ENCODE peak calls at places on chromosomes 7 and 10, in six cellular contexts. W, L, X, D, Z and K are unnamed samples.

GRCh38 chr10:5476918-5477525 is 22.3 kb downstream of the CALML5 start:
- DNase-seq in W (no peak), L (no peak), X (peak; percentile 48), D (no peak), Z (no peak), K (no peak)

GRCh38 chr10:124665980-124666379 is 78.2 kb downstream of the FAM53B start:
- DNase-seq in W (no peak), L (no peak), X (no peak), D (no peak), Z (no peak), K (no peak)

GRCh38 chr10:22959292-22959691 is 31.4 kb downstream of the ARMC3 start:
- DNase-seq in W (no peak), L (no peak), X (no peak), D (no peak), Z (no peak), K (no peak)

GRCh38 chr10:53898532-53898931 is 902.5 kb downstream of the PCDH15 start:
- DNase-seq in W (no peak), L (no peak), X (no peak), D (no peak), Z (no peak), K (no peak)

GRCh38 chr7:84274029-84274638 is 79.5 kb upstream of the SEMA3A start:
- DNase-seq in W (no peak), L (no peak), X (no peak), D (no peak), Z (no peak), K (no peak)

GRCh38 chr7:17311952-17312351 is 13.5 kb downstream of the AHR start:
- DNase-seq in W (no peak), L (no peak), X (no peak), D (no peak), Z (no peak), K (no peak)

GRCh38 chr10:91462423-91462822 is 52.3 kb downstream of the HECTD2 start:
- DNase-seq in W (no peak), L (no peak), X (no peak), D (no peak), Z (no peak), K (no peak)

GRCh38 chr7:117862378-117862777 is 10.9 kb downstream of the CTTNBP2 start:
- DNase-seq in W (no peak), L (no peak), X (no peak), D (no peak), Z (no peak), K (no peak)

GRCh38 chr7:115096262-115096661 is 174.4 kb downstream of the MDFIC start:
- DNase-seq in W (no peak), L (no peak), X (no peak), D (no peak), Z (no peak), K (no peak)

GRCh38 chr7:69962856-69963149 is 364.5 kb downstream of the AUTS2 start:
- DNase-seq in W (no peak), L (no peak), X (no peak), D (no peak), Z (no peak), K (no peak)

GRCh38 chr7:134948736-134949135 is 37.6 kb upstream of the AGBL3 start:
- DNase-seq in W (no peak), L (no peak), X (no peak), D (no peak), Z (no peak), K (no peak)

GRCh38 chr10:84214046-84214572 is 11.2 kb downstream of the LRIT2 start:
- DNase-seq in W (no peak), L (no peak), X (no peak), D (no peak), Z (no peak), K (no peak)

GRCh38 chr7:74371381-74372059 is 82.2 kb upstream of the GTF2IRD1 start:
- DNase-seq in W (no peak), L (no peak), X (no peak), D (peak; percentile 7), Z (no peak), K (peak; percentile 66)

GRCh38 chr10:35626971-35627507 is 15.1 kb downstream of the FZD8 start:
- DNase-seq in W (no peak), L (no peak), X (no peak), D (no peak), Z (no peak), K (no peak)

GRCh38 chr7:18320422-18320821 is 175.1 kb upstream of the HDAC9 start:
- DNase-seq in W (no peak), L (no peak), X (no peak), D (no peak), Z (no peak), K (no peak)

GRCh38 chr7:75966209-75966961 is 28.0 kb downstream of the TMEM120A start:
- DNase-seq in W (peak; percentile 80), L (no peak), X (peak; percentile 94), D (no peak), Z (peak; percentile 35), K (no peak)

GRCh38 chr7:1176891-1177373 is 16.9 kb upstream of the ZFAND2A start:
- DNase-seq in W (no peak), L (no peak), X (no peak), D (peak; percentile 72), Z (no peak), K (peak; percentile 88)

GRCh38 chr7:158263110-158263963 is 324.3 kb downstream of the PTPRN2 start:
- DNase-seq in W (no peak), L (no peak), X (peak; percentile 48), D (no peak), Z (no peak), K (peak; percentile 31)

GRCh38 chr7:7612519-7612918 is 28.0 kb upstream of the UMAD1 start:
- DNase-seq in W (no peak), L (no peak), X (no peak), D (no peak), Z (no peak), K (no peak)

GRCh38 chr7:103990991-103991390 is 1.5 kb upstream of the RELN start:
- DNase-seq in W (no peak), L (no peak), X (no peak), D (no peak), Z (no peak), K (no peak)

GRCh38 chr7:1665721-1666250 is 4.3 kb upstream of the ELFN1 start:
- DNase-seq in W (peak; percentile 57), L (no peak), X (peak; percentile 46), D (no peak), Z (no peak), K (no peak)

GRCh38 chr7:29288534-29289091 is 94.0 kb downstream of the CHN2 start:
- DNase-seq in W (no peak), L (no peak), X (no peak), D (no peak), Z (no peak), K (no peak)

GRCh38 chr7:39880556-39880955 is 69.5 kb upstream of the CDK13 start:
- DNase-seq in W (no peak), L (no peak), X (no peak), D (no peak), Z (no peak), K (no peak)

GRCh38 chr7:55571534-55572377 is 546 bp downstream of the VOPP1 start:
- DNase-seq in W (peak; percentile 77), L (no peak), X (peak; percentile 79), D (no peak), Z (no peak), K (peak; percentile 78)
- TF ChIP-seq POLR2A in W (no peak), L (no peak), X (no peak), D (no peak), Z (no peak), K (peak; percentile 28)

DNA sequence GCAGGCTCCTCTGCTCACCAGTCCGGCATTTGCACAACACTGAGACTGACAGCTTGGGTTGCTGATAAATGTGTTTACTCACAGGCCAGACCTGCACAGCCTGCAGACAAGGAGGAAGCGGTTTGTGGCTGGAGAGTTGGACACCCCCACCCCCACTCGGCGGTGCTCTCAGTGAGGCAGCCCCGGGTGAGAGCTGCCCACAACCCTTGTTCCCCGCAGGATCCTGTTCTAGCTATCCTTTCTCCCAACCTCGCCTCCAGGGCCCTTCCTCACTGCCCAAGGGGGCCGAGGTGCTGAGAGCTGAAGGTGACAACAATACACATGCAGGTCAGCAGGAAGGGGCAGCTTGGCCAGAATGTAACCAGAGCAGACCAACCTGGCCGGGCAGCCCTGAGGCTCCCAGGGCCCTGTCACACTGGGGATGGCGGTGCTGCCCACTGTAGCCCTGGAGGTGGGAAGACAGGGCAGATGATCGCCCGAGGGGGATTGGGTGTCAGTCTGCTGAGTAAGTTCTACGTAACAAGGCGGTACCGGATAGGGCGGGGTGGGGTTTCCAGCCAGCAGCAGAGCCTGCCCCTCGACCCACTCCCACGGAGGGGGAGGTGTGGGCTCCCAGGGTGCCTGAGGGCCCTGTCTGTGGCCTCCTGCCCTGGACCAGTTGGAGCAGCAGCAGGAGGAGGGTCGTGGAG is 2.1 kb upstream of the ADAM8 start:
- DNase-seq in W (no peak), L (no peak), X (no peak), D (no peak), Z (peak; percentile 54), K (peak; percentile 75)
- TF ChIP-seq POLR2AphosphoS5 in W (no peak), L (peak; percentile 10), X (no peak), D (no peak), Z (no peak), K (no peak)

GRCh38 chr10:110274629-110275028 is 30.1 kb downstream of the SMNDC1 start:
- DNase-seq in W (no peak), L (no peak), X (no peak), D (no peak), Z (no peak), K (no peak)

GRCh38 chr10:110276603-110277002 is 28.1 kb downstream of the SMNDC1 start:
- DNase-seq in W (no peak), L (no peak), X (no peak), D (no peak), Z (no peak), K (no peak)

GRCh38 chr10:110274072-110274627 is 30.6 kb downstream of the SMNDC1 start:
- DNase-seq in W (no peak), L (no peak), X (no peak), D (no peak), Z (no peak), K (no peak)

GRCh38 chr10:110275140-110275729 is 29.5 kb downstream of the SMNDC1 start:
- DNase-seq in W (no peak), L (no peak), X (no peak), D (no peak), Z (no peak), K (no peak)

GRCh38 chr10:110273474-110273873 is 31.2 kb downstream of the SMNDC1 start:
- DNase-seq in W (peak; percentile 79), L (peak; percentile 92), X (peak; percentile 95), D (no peak), Z (peak; percentile 79), K (peak; percentile 56)
- H3K4me1 ChIP-seq in W (peaks cover 41% of the 10 kb centered on the region), L (peaks cover 71% of the 10 kb centered on the region), X (peaks cover 45% of the 10 kb centered on the region), D (peaks cover 8% of the 10 kb centered on the region), Z (no peaks in the 10 kb centered on the region), K (peaks cover 9% of the 10 kb centered on the region)

GRCh38 chr7:140454657-140455015 is 24.7 kb downstream of the MKRN1 start:
- DNase-seq in W (no peak), L (no peak), X (no peak), D (no peak), Z (no peak), K (no peak)
- TF ChIP-seq POLR2A in W (no peak), L (no peak), X (no peak), D (no peak), Z (no peak), K (no peak)